ENCODE peak calls at places on chromosome 17, in ten cellular contexts. M, W, F, N, B, J, Y, Q, E and S are unnamed samples.

GRCh38 chr17:57448288-57449283 is 192.3 kb downstream of the MSI2 start:
- ATAC-seq in W (no peak), N (no peak), Y (no peak), Q (no peak), E (no peak), M (no peak), J (no peak), F (no peak), B (no peak), S (no peak)

GRCh38 chr17:7930841-7931631 is 710 bp downstream of the TRAPPC1 start:
- ATAC-seq in N (no peak), W (no peak), Y (no peak), J (peak; percentile 1), B (no peak), M (no peak), E (no peak), F (no peak), Q (no peak), S (peak; percentile 10)

GRCh38 chr17:75301031-75301430 is 11.8 kb upstream of the SLC25A19 start:
- ATAC-seq in W (peak; percentile 68), B (no peak), N (no peak), F (no peak), J (no peak), Y (no peak), M (no peak), E (no peak), Q (no peak), S (no peak)

GRCh38 chr17:64230551-64231408 is 32.3 kb downstream of the TEX2 start:
- ATAC-seq in N (peak; percentile 91), F (no peak), B (no peak), M (no peak), E (no peak), J (no peak), W (no peak), Q (peak; percentile 64), Y (no peak), S (peak; percentile 97)

GRCh38 chr17:59668816-59669215 is 38.4 kb downstream of the PTRH2 start:
- ATAC-seq in M (no peak), Y (no peak), N (no peak), Q (no peak), W (no peak), F (peak; percentile 66), E (no peak), J (no peak), B (no peak), S (peak; percentile 86)

GRCh38 chr17:51347851-51348584 is 87.7 kb downstream of the UTP18 start:
- ATAC-seq in N (no peak), M (no peak), J (no peak), E (no peak), B (no peak), W (no peak), F (no peak), Y (no peak), Q (no peak), S (no peak)

GRCh38 chr17:50845260-50846147 is 10.1 kb downstream of the WFIKKN2 start:
- ATAC-seq in Y (no peak), W (no peak), M (no peak), J (no peak), Q (no peak), B (no peak), E (no peak), F (no peak), N (no peak), S (no peak)

GRCh38 chr17:17119533-17119932 is 77.3 kb downstream of the MPRIP start:
- ATAC-seq in E (peak; percentile 94), J (peak; percentile 94), W (peak; percentile 88), M (peak; percentile 93), Q (no peak), N (no peak), F (no peak), B (peak; percentile 91), Y (peak; percentile 68), S (no peak)

GRCh38 chr17:31684901-31685300 is 174.1 kb downstream of the COPRS start:
- ATAC-seq in N (no peak), J (no peak), E (no peak), B (no peak), Q (no peak), F (no peak), M (no peak), W (no peak), Y (no peak), S (no peak)

GRCh38 chr17:29112780-29113295 is 67.4 kb downstream of the MYO18A start:
- ATAC-seq in F (no peak), W (no peak), M (no peak), Q (no peak), B (no peak), J (no peak), E (no peak), Y (no peak), N (peak; percentile 44), S (no peak)

GRCh38 chr17:46764709-46765401 is 53.6 kb downstream of the WNT3 start:
- ATAC-seq in J (no peak), W (no peak), Y (no peak), N (peak; percentile 42), B (no peak), M (no peak), E (no peak), F (peak; percentile 38), Q (peak; percentile 85), S (peak; percentile 81)

GRCh38 chr17:66302761-66303626 is 581 bp downstream of the PRKCA start:
- ATAC-seq in W (peak; percentile 50), Q (peak; percentile 54), N (peak; percentile 57), B (peak; percentile 11), Y (peak; percentile 32), M (peak; percentile 47), F (peak; percentile 47), E (peak; percentile 34), J (peak; percentile 48), S (peak; percentile 65)

GRCh38 chr17:9339958-9340357 is 235.7 kb downstream of the STX8 start:
- ATAC-seq in F (no peak), J (no peak), W (no peak), N (no peak), Y (no peak), M (no peak), Q (no peak), E (no peak), B (no peak), S (no peak)

GRCh38 chr17:64401244-64401860 is 10.7 kb upstream of the PECAM1 start:
- ATAC-seq in J (no peak), B (no peak), M (no peak), Y (no peak), N (no peak), E (no peak), F (no peak), W (no peak), Q (no peak), S (no peak)

GRCh38 chr17:74113326-74113725 is 90.2 kb upstream of the RPL38 start:
- ATAC-seq in J (no peak), M (no peak), B (no peak), E (no peak), W (no peak), N (no peak), Q (no peak), Y (no peak), F (no peak), S (no peak)

GRCh38 chr17:42179911-42180410 is 981 bp downstream of the KCNH4 start:
- ATAC-seq in E (no peak), J (no peak), B (no peak), Y (no peak), M (no peak), W (no peak), Q (peak; percentile 32), N (no peak), F (no peak), S (no peak)

GRCh38 chr17:49005140-49005539 is 8.0 kb downstream of the IGF2BP1 start:
- ATAC-seq in Y (no peak), E (no peak), B (no peak), J (no peak), W (no peak), M (no peak), N (no peak), Q (no peak), F (no peak), S (no peak)

GRCh38 chr17:76957600-76958464 is 89.6 kb downstream of the MGAT5B start:
- ATAC-seq in Y (peak; percentile 91), M (no peak), B (no peak), Q (no peak), E (no peak), F (no peak), J (no peak), N (no peak), W (no peak), S (peak; percentile 58)

GRCh38 chr17:39092672-39093250 is 58.7 kb downstream of the PLXDC1 start:
- ATAC-seq in F (no peak), Q (no peak), B (no peak), W (peak; percentile 31), Y (peak; percentile 53), M (no peak), N (no peak), J (no peak), E (peak; percentile 22), S (no peak)

GRCh38 chr17:76781056-76781982 is 43.4 kb downstream of the MFSD11 start:
- ATAC-seq in J (no peak), Q (peak; percentile 55), B (no peak), E (peak; percentile 62), M (no peak), N (no peak), F (peak; percentile 69), W (peak; percentile 44), Y (no peak), S (peak; percentile 47)

GRCh38 chr17:6085812-6086211 is 15.6 kb downstream of the WSCD1 start:
- ATAC-seq in J (no peak), F (peak; percentile 78), W (no peak), Q (peak; percentile 45), Y (no peak), N (no peak), E (no peak), M (no peak), B (no peak), S (no peak)

GRCh38 chr17:11644265-11645212 is 46.3 kb downstream of the DNAH9 start:
- ATAC-seq in W (peak; percentile 53), N (peak; percentile 40), Q (peak; percentile 76), Y (no peak), E (no peak), M (peak; percentile 39), F (peak; percentile 79), J (no peak), B (no peak), S (no peak)

GRCh38 chr17:48814504-48814903 is 2.5 kb downstream of the TTLL6 start:
- ATAC-seq in W (no peak), J (no peak), N (no peak), M (peak; percentile 63), F (peak; percentile 46), E (no peak), Y (peak; percentile 33), Q (peak; percentile 63), B (peak; percentile 42), S (peak; percentile 51)

GRCh38 chr17:38733315-38734234 is 3.4 kb downstream of the CISD3 start:
- ATAC-seq in Q (peak; percentile 48), F (peak; percentile 24), M (no peak), W (no peak), Y (no peak), B (no peak), N (no peak), E (no peak), J (no peak), S (no peak)

GRCh38 chr17:47905221-47905733 is 9.2 kb downstream of the SP2 start:
- ATAC-seq in F (no peak), B (no peak), Q (no peak), E (no peak), Y (no peak), N (peak; percentile 90), W (no peak), J (no peak), M (no peak), S (peak; percentile 93)